ENCODE peak calls at places on chromosomes 13 and 19, in eight cellular contexts. One of them, this sample, is unnamed.
A peak's percentile ranks its signal among the peaks of the same experiment; 100 is the strongest.

GRCh38 chr19:5966941-5967340 is 11.0 kb downstream of the RANBP3 start:
- DNase-seq in Daoy: no peak
- DNase-seq in neural crest cell: no peak
- DNase-seq in NCI-H2171: no peak
- DNase-seq in GM18507: no peak
- DNase-seq in uterus: no peak
- DNase-seq in NCI-H2081: no peak
- DNase-seq in heart right ventricle: no peak
- DNase-seq in this sample: no peak

GRCh38 chr19:6412111-6412999 is 12.3 kb downstream of the KHSRP start:
- DNase-seq in Daoy: peak; percentile 33
- DNase-seq in neural crest cell: no peak
- DNase-seq in NCI-H2171: peak; percentile 13
- DNase-seq in GM18507: peak; percentile 32
- DNase-seq in uterus: no peak
- DNase-seq in NCI-H2081: peak; percentile 10
- DNase-seq in heart right ventricle: no peak
- DNase-seq in this sample: no peak

GRCh38 chr19:36215276-36216171 is 618 bp downstream of the ZNF146 start:
- DNase-seq in Daoy: peak; percentile 9
- DNase-seq in neural crest cell: peak; percentile 7
- DNase-seq in NCI-H2171: no peak
- DNase-seq in GM18507: no peak
- DNase-seq in uterus: no peak
- DNase-seq in NCI-H2081: peak; percentile 19
- DNase-seq in heart right ventricle: no peak
- DNase-seq in this sample: peak; percentile 25

GRCh38 chr19:19033176-19033425 is 216 bp downstream of the SUGP2 start:
- DNase-seq in Daoy: no peak
- DNase-seq in neural crest cell: no peak
- DNase-seq in NCI-H2171: no peak
- DNase-seq in GM18507: no peak
- DNase-seq in uterus: no peak
- DNase-seq in NCI-H2081: no peak
- DNase-seq in heart right ventricle: no peak
- DNase-seq in this sample: no peak

GRCh38 chr19:54674021-54674617 is 11.3 kb downstream of the LILRB4 start:
- DNase-seq in Daoy: peak; percentile 36
- DNase-seq in neural crest cell: no peak
- DNase-seq in NCI-H2171: no peak
- DNase-seq in GM18507: no peak
- DNase-seq in uterus: no peak
- DNase-seq in NCI-H2081: peak; percentile 15
- DNase-seq in heart right ventricle: no peak
- DNase-seq in this sample: peak; percentile 23

GRCh38 chr13:26710166-26710565 is 50.4 kb downstream of the GPR12 start:
- DNase-seq in Daoy: no peak
- DNase-seq in neural crest cell: no peak
- DNase-seq in NCI-H2171: no peak
- DNase-seq in GM18507: no peak
- DNase-seq in uterus: no peak
- DNase-seq in NCI-H2081: no peak
- DNase-seq in heart right ventricle: no peak
- DNase-seq in this sample: no peak

GRCh38 chr19:35395762-35396199 is 24.9 kb downstream of the GPR42 start:
- DNase-seq in Daoy: no peak
- DNase-seq in neural crest cell: peak; percentile 27
- DNase-seq in NCI-H2171: no peak
- DNase-seq in GM18507: no peak
- DNase-seq in uterus: no peak
- DNase-seq in NCI-H2081: no peak
- DNase-seq in heart right ventricle: peak; percentile 28
- DNase-seq in this sample: no peak

GRCh38 chr19:19550972-19551861 is 13.2 kb downstream of the CILP2 start:
- DNase-seq in Daoy: no peak
- DNase-seq in neural crest cell: no peak
- DNase-seq in NCI-H2171: no peak
- DNase-seq in GM18507: no peak
- DNase-seq in uterus: no peak
- DNase-seq in NCI-H2081: no peak
- DNase-seq in heart right ventricle: no peak
- DNase-seq in this sample: no peak

GRCh38 chr19:33811736-33812387 is 15.2 kb downstream of the KCTD15 start:
- DNase-seq in Daoy: no peak
- DNase-seq in neural crest cell: no peak
- DNase-seq in NCI-H2171: no peak
- DNase-seq in GM18507: no peak
- DNase-seq in uterus: no peak
- DNase-seq in NCI-H2081: no peak
- DNase-seq in heart right ventricle: no peak
- DNase-seq in this sample: no peak

GRCh38 chr13:36858285-36858684 is 39.3 kb downstream of the RFXAP start:
- DNase-seq in Daoy: peak; percentile 4
- DNase-seq in neural crest cell: no peak
- DNase-seq in NCI-H2171: peak; percentile 28
- DNase-seq in GM18507: no peak
- DNase-seq in uterus: no peak
- DNase-seq in NCI-H2081: peak; percentile 66
- DNase-seq in heart right ventricle: no peak
- DNase-seq in this sample: peak; percentile 64

GRCh38 chr19:16013851-16014840 is 62.1 kb upstream of the TPM4 start:
- DNase-seq in Daoy: no peak
- DNase-seq in neural crest cell: no peak
- DNase-seq in NCI-H2171: no peak
- DNase-seq in GM18507: no peak
- DNase-seq in uterus: no peak
- DNase-seq in NCI-H2081: no peak
- DNase-seq in heart right ventricle: no peak
- DNase-seq in this sample: no peak

GRCh38 chr13:91305652-91306051 is 41.8 kb upstream of the MIR17HG start:
- DNase-seq in Daoy: no peak
- DNase-seq in neural crest cell: no peak
- DNase-seq in NCI-H2171: no peak
- DNase-seq in GM18507: no peak
- DNase-seq in uterus: no peak
- DNase-seq in NCI-H2081: no peak
- DNase-seq in heart right ventricle: no peak
- DNase-seq in this sample: no peak

GRCh38 chr13:113338451-113338850 is 25.5 kb downstream of the GRTP1 start:
- DNase-seq in Daoy: no peak
- DNase-seq in neural crest cell: no peak
- DNase-seq in NCI-H2171: no peak
- DNase-seq in GM18507: no peak
- DNase-seq in uterus: no peak
- DNase-seq in NCI-H2081: no peak
- DNase-seq in heart right ventricle: no peak
- DNase-seq in this sample: no peak

GRCh38 chr19:35641515-35642151 is at the start of gene ETV2:
- DNase-seq in Daoy: peak; percentile 42
- DNase-seq in neural crest cell: peak; percentile 18
- DNase-seq in NCI-H2171: no peak
- DNase-seq in GM18507: no peak
- DNase-seq in uterus: peak; percentile 40
- DNase-seq in NCI-H2081: no peak
- DNase-seq in heart right ventricle: peak; percentile 46
- DNase-seq in this sample: no peak

GRCh38 chr13:75661443-75661842 is 25.3 kb downstream of the LMO7 start:
- DNase-seq in Daoy: no peak
- DNase-seq in neural crest cell: no peak
- DNase-seq in NCI-H2171: no peak
- DNase-seq in GM18507: no peak
- DNase-seq in uterus: no peak
- DNase-seq in NCI-H2081: no peak
- DNase-seq in heart right ventricle: no peak
- DNase-seq in this sample: no peak

GRCh38 chr13:56755181-56755580 is 385.5 kb upstream of the PRR20A start:
- DNase-seq in Daoy: no peak
- DNase-seq in neural crest cell: no peak
- DNase-seq in NCI-H2171: no peak
- DNase-seq in GM18507: no peak
- DNase-seq in uterus: no peak
- DNase-seq in NCI-H2081: no peak
- DNase-seq in heart right ventricle: no peak
- DNase-seq in this sample: no peak

GRCh38 chr19:377801-378581 is 31.0 kb downstream of the C2CD4C start:
- DNase-seq in Daoy: no peak
- DNase-seq in neural crest cell: no peak
- DNase-seq in NCI-H2171: no peak
- DNase-seq in GM18507: no peak
- DNase-seq in uterus: no peak
- DNase-seq in NCI-H2081: no peak
- DNase-seq in heart right ventricle: no peak
- DNase-seq in this sample: no peak

GRCh38 chr13:59546178-59546577 is 617.5 kb downstream of the DIAPH3 start:
- DNase-seq in Daoy: no peak
- DNase-seq in neural crest cell: no peak
- DNase-seq in NCI-H2171: no peak
- DNase-seq in GM18507: no peak
- DNase-seq in uterus: no peak
- DNase-seq in NCI-H2081: no peak
- DNase-seq in heart right ventricle: no peak
- DNase-seq in this sample: no peak

GRCh38 chr19:57817976-57818375 is 3.3 kb upstream of the ZNF552 start:
- DNase-seq in Daoy: no peak
- DNase-seq in neural crest cell: no peak
- DNase-seq in NCI-H2171: no peak
- DNase-seq in GM18507: no peak
- DNase-seq in uterus: no peak
- DNase-seq in NCI-H2081: no peak
- DNase-seq in heart right ventricle: no peak
- DNase-seq in this sample: no peak

GRCh38 chr19:34505321-34506025 is 23.9 kb downstream of the WTIP start:
- DNase-seq in Daoy: no peak
- DNase-seq in neural crest cell: no peak
- DNase-seq in NCI-H2171: no peak
- DNase-seq in GM18507: no peak
- DNase-seq in uterus: no peak
- DNase-seq in NCI-H2081: no peak
- DNase-seq in heart right ventricle: no peak
- DNase-seq in this sample: no peak

GRCh38 chr19:6499052-6499790 is 2.9 kb downstream of the TUBB4A start:
- DNase-seq in Daoy: no peak
- DNase-seq in neural crest cell: no peak
- DNase-seq in NCI-H2171: no peak
- DNase-seq in GM18507: no peak
- DNase-seq in uterus: no peak
- DNase-seq in NCI-H2081: no peak
- DNase-seq in heart right ventricle: no peak
- DNase-seq in this sample: no peak

GRCh38 chr13:51380269-51380668 is 40.8 kb downstream of the SERPINE3 start:
- DNase-seq in Daoy: peak; percentile 29
- DNase-seq in neural crest cell: no peak
- DNase-seq in NCI-H2171: peak; percentile 15
- DNase-seq in GM18507: no peak
- DNase-seq in uterus: no peak
- DNase-seq in NCI-H2081: peak; percentile 54
- DNase-seq in heart right ventricle: no peak
- DNase-seq in this sample: peak; percentile 14

GRCh38 chr19:58330458-58330857 is 3.7 kb downstream of the ZSCAN22 start:
- DNase-seq in Daoy: peak; percentile 72
- DNase-seq in neural crest cell: no peak
- DNase-seq in NCI-H2171: no peak
- DNase-seq in GM18507: no peak
- DNase-seq in uterus: no peak
- DNase-seq in NCI-H2081: no peak
- DNase-seq in heart right ventricle: no peak
- DNase-seq in this sample: peak; percentile 59

This sample was measured in AG10803.